ENCODE peak calls at places on chromosomes 4 and X, in eight cellular contexts. I, R, W, C, U, J, S and F are unnamed samples.

GRCh38 chr4:160811956-160812355 is 1351.8 kb downstream of the FSTL5 start:
- DNase-seq in I (no peak), R (no peak), W (no peak), C (no peak), U (no peak), J (no peak), S (no peak), F (no peak)

GRCh38 chr4:95505801-95506200 is 43.0 kb downstream of the UNC5C start:
- DNase-seq in I (peak; percentile 14), R (no peak), W (no peak), C (no peak), U (no peak), J (no peak), S (no peak), F (no peak)

GRCh38 chr4:75584067-75584466 is 28.2 kb downstream of the ODAPH start:
- DNase-seq in I (no peak), R (peak; percentile 3), W (no peak), C (no peak), U (no peak), J (no peak), S (no peak), F (no peak)

GRCh38 chr4:86592553-86593249 is 1.4 kb upstream of the PTPN13 start:
- DNase-seq in I (peak; percentile 14), R (peak; percentile 55), W (no peak), C (no peak), U (no peak), J (no peak), S (no peak), F (no peak)

GRCh38 chr4:167232805-167233522 is 1.3 kb downstream of the SPOCK3 start:
- DNase-seq in I (no peak), R (no peak), W (peak; percentile 31), C (no peak), U (no peak), J (no peak), S (peak; percentile 16), F (no peak)

GRCh38 chr4:142875117-142875516 is 29.0 kb upstream of the INPP4B start:
- DNase-seq in I (no peak), R (no peak), W (no peak), C (no peak), U (no peak), J (no peak), S (no peak), F (no peak)

GRCh38 chrX:68648960-68649359 is 1.5 kb downstream of the STARD8 start:
- DNase-seq in I (peak; percentile 14), R (no peak), W (peak; percentile 39), C (no peak), U (no peak), J (no peak), S (peak; percentile 45), F (no peak)

GRCh38 chr4:22667332-22667731 is 25.4 kb upstream of the GBA3 start:
- DNase-seq in I (no peak), R (peak; percentile 3), W (no peak), C (no peak), U (no peak), J (no peak), S (no peak), F (no peak)

GRCh38 chr4:166512267-166512666 is 639.2 kb downstream of the TLL1 start:
- DNase-seq in I (no peak), R (no peak), W (no peak), C (no peak), U (no peak), J (no peak), S (no peak), F (no peak)

GRCh38 chr4:109462802-109463201 is 29.2 kb downstream of the SEC24B start:
- DNase-seq in I (no peak), R (peak; percentile 39), W (no peak), C (no peak), U (no peak), J (no peak), S (no peak), F (no peak)

GRCh38 chrX:122269243-122269781 is 914.8 kb upstream of the GRIA3 start:
- DNase-seq in I (no peak), R (peak; percentile 29), W (no peak), C (no peak), U (no peak), J (no peak), S (no peak), F (no peak)

GRCh38 chrX:110241816-110242215 is 76.1 kb downstream of the AMMECR1 start:
- DNase-seq in I (no peak), R (peak; percentile 43), W (no peak), C (no peak), U (no peak), J (no peak), S (no peak), F (peak; percentile 48)

GRCh38 chr4:78483811-78484210 is 67.8 kb upstream of the ANXA3 start:
- DNase-seq in I (no peak), R (no peak), W (no peak), C (no peak), U (no peak), J (no peak), S (no peak), F (no peak)

GRCh38 chr4:151801547-151802516 is 41.0 kb upstream of the GATB start:
- DNase-seq in I (peak; percentile 54), R (peak; percentile 67), W (no peak), C (no peak), U (peak; percentile 55), J (no peak), S (peak; percentile 50), F (peak; percentile 13)

DNA sequence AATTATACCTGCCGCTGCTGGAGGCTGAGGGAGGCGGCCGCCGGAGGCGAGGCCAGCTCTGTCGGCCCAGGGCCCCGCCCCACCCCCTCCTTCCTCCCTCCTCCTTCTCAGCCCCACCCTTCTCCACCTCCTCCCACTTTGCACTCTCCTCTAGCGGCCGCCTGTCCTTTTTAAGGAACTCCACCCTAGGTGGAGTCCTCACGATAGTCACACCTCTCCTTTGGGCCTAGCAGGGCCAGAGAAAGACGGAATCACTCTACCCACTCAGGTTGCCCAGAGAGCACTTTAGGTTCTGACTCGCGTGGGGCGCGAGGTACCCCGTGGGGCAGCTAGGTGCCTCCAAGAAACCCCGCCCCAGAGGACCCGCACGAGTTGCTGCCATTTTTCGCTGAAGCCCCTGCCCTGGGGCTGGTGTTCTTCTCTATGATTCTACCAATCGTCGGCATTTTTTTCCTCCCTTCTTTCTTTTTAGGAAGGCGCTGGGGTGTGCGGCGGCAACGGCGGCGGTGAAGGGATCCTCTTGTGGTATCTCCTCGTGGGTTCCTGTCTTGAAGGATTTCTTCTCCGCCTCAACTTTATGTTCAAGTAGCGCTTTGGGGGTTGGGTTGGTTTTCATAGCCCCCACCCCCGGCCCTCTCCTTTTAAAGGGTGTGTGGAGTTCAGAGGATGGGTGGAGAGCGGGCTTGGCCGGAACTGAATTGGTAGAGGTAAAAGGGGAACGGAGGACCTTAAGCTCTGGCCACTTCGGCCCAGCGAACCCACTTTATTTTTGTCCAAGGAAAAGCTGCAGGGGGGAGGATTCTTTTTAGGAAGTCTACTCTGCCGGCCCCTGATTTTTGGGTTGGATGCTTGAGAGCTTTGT is at the start of gene KLF8:
- DNase-seq in I (no peak), R (peak; percentile 14), W (peak; percentile 43), C (no peak), U (peak; percentile 27), J (no peak), S (peak; percentile 76), F (no peak)
- H3K4me3 ChIP-seq in I (peak within 1 kb of the TSS; percentile 18), R (peak within 1 kb of the TSS; percentile 48), W (peak within 1 kb of the TSS; percentile 26), C (peak within 1 kb of the TSS; percentile 21), U (peak within 1 kb of the TSS; percentile 44), J (peak within 1 kb of the TSS; percentile 82), S (peak within 1 kb of the TSS; percentile 65), F (no peak within 1 kb of the TSS)

GRCh38 chrX:71618303-71618721 is at the start of gene CXCR3:
- DNase-seq in I (no peak), R (no peak), W (no peak), C (no peak), U (peak; percentile 56), J (no peak), S (no peak), F (peak; percentile 32)

GRCh38 chrX:71616672-71617529 is 1.4 kb downstream of the CXCR3 start:
- DNase-seq in I (no peak), R (no peak), W (no peak), C (no peak), U (peak; percentile 30), J (no peak), S (peak; percentile 63), F (no peak)

GRCh38 chrX:71619193-71619592 is 882 bp upstream of the CXCR3 start:
- DNase-seq in I (no peak), R (no peak), W (no peak), C (no peak), U (peak; percentile 53), J (peak; percentile 5), S (no peak), F (no peak)

GRCh38 chrX:71617742-71618141 is 569 bp downstream of the CXCR3 start:
- DNase-seq in I (no peak), R (no peak), W (no peak), C (no peak), U (no peak), J (no peak), S (no peak), F (no peak)

DNA sequence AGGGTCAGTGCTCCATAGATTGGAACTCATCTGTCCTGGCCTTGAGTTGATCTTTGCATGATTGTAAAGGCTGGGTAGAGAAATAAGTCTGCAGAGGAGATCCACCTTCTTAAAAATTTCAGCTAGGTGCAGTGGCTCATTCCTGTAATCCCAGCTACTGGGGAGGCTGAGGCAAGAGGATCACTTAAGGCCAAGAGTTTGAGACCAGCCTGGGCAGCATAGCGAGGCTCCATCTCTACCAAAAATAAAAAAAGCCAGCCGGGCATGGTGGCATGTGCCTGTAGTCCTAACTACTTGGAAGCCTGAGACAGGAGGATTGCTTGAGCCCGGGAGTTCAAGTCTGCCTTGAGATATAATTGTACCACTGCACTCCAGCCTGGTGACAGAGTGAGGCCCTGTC is 476 bp upstream of the CXCR3 start:
- DNase-seq in I (no peak), R (no peak), W (no peak), C (no peak), U (no peak), J (no peak), S (no peak), F (no peak)
- H3K4me3 ChIP-seq in I (no peak overlapping the region), R (no peak overlapping the region), W (no peak overlapping the region), C (no peak overlapping the region), U (peak overlapping the region; percentile 61), J (no peak overlapping the region), S (no peak overlapping the region), F (no peak overlapping the region)

GRCh38 chr4:2763511-2763967 is 7.4 kb upstream of the TNIP2 start:
- DNase-seq in I (no peak), R (no peak), W (no peak), C (no peak), U (no peak), J (no peak), S (no peak), F (no peak)
- H3K4me3 ChIP-seq in I (no peak overlapping the region), R (peak overlapping the region; percentile 59), W (no peak overlapping the region), C (peak overlapping the region; percentile 25), U (peak overlapping the region; percentile 38), J (peak overlapping the region; percentile 31), S (peak overlapping the region; percentile 2), F (no peak overlapping the region)

DNA sequence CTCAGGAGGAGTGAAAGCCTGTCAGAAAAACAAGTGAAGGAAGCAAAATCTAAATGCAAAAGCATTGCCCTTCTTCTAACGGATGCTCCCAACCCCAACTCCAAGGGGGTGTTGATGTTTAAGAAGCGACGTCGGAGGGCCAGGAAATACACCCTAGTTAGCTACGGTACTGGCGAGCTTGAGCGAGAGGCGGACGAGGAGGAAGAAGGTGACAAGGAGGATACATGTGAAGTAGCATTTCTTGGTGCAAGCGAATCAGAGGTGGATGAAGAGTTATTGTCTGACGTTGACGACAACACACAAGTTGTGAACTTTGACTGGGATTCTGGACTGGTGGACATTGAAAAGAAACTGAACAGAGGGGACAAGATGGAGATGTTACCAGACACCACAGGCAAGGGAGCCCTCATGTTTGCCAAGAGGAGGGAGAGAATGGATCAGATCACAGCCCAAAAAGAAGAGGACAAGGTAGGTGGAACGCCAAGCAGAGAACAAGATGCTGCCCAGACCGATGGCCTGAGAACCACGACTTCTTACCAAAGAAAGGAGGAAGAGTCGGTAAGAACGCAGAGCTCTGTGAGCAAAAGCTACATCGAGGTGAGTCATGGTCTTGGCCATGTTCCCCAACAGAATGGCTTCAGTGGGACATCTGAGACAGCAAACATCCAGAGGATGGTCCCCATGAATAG is 105.6 kb upstream of the MYOZ2 start:
- DNase-seq in I (no peak), R (no peak), W (no peak), C (no peak), U (no peak), J (peak; percentile 71), S (no peak), F (no peak)
- H3K4me3 ChIP-seq in I (no peak overlapping the region), R (no peak overlapping the region), W (no peak overlapping the region), C (no peak overlapping the region), U (no peak overlapping the region), J (no peak overlapping the region), S (no peak overlapping the region), F (no peak overlapping the region)